ENCODE peak calls at places on chromosomes 1 and 21, in five cellular contexts. One of them, this sample, is unnamed.

GRCh38 chr21:44518684-44519083 is 21.3 kb downstream of the KRTAP10-1 start:
- DNase-seq in nephron progenitor cell: no peak
- DNase-seq in MM.1S: no peak
- DNase-seq in GDM1: no peak
- DNase-seq in Peyer's patch: no peak
- DNase-seq in this sample: no peak

GRCh38 chr1:194857413-194857812 is 1671.0 kb upstream of the B3GALT2 start:
- DNase-seq in GDM1: no peak
- DNase-seq in Peyer's patch: no peak
- DNase-seq in MM.1S: no peak
- DNase-seq in nephron progenitor cell: no peak
- DNase-seq in this sample: no peak

GRCh38 chr1:211326528-211327340 is at the start of gene TRAF5:
- DNase-seq in MM.1S: peak
- DNase-seq in nephron progenitor cell: peak
- DNase-seq in Peyer's patch: peak
- DNase-seq in GDM1: peak
- DNase-seq in this sample: no peak

GRCh38 chr1:197195100-197195499 is 48.6 kb upstream of the ASPM start:
- DNase-seq in Peyer's patch: no peak
- DNase-seq in MM.1S: no peak
- DNase-seq in nephron progenitor cell: no peak
- DNase-seq in GDM1: no peak
- DNase-seq in this sample: no peak

GRCh38 chr1:156691665-156692408 is 13.5 kb downstream of the CRABP2 start:
- DNase-seq in MM.1S: no peak
- DNase-seq in GDM1: no peak
- DNase-seq in nephron progenitor cell: peak
- DNase-seq in Peyer's patch: no peak
- DNase-seq in this sample: peak

GRCh38 chr1:176701151-176701866 is 238.3 kb downstream of the PAPPA2 start:
- DNase-seq in MM.1S: peak
- DNase-seq in nephron progenitor cell: no peak
- DNase-seq in GDM1: no peak
- DNase-seq in Peyer's patch: no peak
- DNase-seq in this sample: no peak

GRCh38 chr1:109942434-109942833 is 31.8 kb downstream of the CSF1 start:
- DNase-seq in MM.1S: no peak
- DNase-seq in GDM1: no peak
- DNase-seq in Peyer's patch: no peak
- DNase-seq in nephron progenitor cell: no peak
- DNase-seq in this sample: no peak

GRCh38 chr1:96482615-96483014 is 239.0 kb upstream of the PTBP2 start:
- DNase-seq in Peyer's patch: no peak
- DNase-seq in nephron progenitor cell: no peak
- DNase-seq in GDM1: no peak
- DNase-seq in MM.1S: no peak
- DNase-seq in this sample: no peak

GRCh38 chr1:51567653-51568052 is 48.6 kb upstream of the EPS15 start:
- DNase-seq in Peyer's patch: no peak
- DNase-seq in nephron progenitor cell: no peak
- DNase-seq in GDM1: no peak
- DNase-seq in MM.1S: no peak
- DNase-seq in this sample: no peak

GRCh38 chr1:200890818-200891773 is 3.6 kb upstream of the INAVA start:
- DNase-seq in nephron progenitor cell: peak
- DNase-seq in Peyer's patch: peak
- DNase-seq in GDM1: no peak
- DNase-seq in MM.1S: peak
- DNase-seq in this sample: peak

GRCh38 chr1:230632273-230632873 is 9.9 kb upstream of the COG2 start:
- DNase-seq in nephron progenitor cell: peak
- DNase-seq in MM.1S: peak
- DNase-seq in GDM1: no peak
- DNase-seq in Peyer's patch: no peak
- DNase-seq in this sample: peak

GRCh38 chr1:226711976-226712778 is 26.9 kb downstream of the ITPKB start:
- DNase-seq in Peyer's patch: peak
- DNase-seq in MM.1S: peak
- DNase-seq in GDM1: peak
- DNase-seq in nephron progenitor cell: no peak
- DNase-seq in this sample: no peak

GRCh38 chr1:21089299-21089698 is 87.4 kb downstream of the EIF4G3 start:
- DNase-seq in MM.1S: no peak
- DNase-seq in Peyer's patch: no peak
- DNase-seq in nephron progenitor cell: no peak
- DNase-seq in GDM1: no peak
- DNase-seq in this sample: no peak

GRCh38 chr1:151133339-151133761 is 13.1 kb downstream of the SEMA6C start:
- DNase-seq in GDM1: no peak
- DNase-seq in Peyer's patch: no peak
- DNase-seq in nephron progenitor cell: no peak
- DNase-seq in MM.1S: no peak
- DNase-seq in this sample: no peak

GRCh38 chr1:91806777-91807700 is 78.9 kb downstream of the TGFBR3 start:
- DNase-seq in GDM1: no peak
- DNase-seq in Peyer's patch: no peak
- DNase-seq in nephron progenitor cell: no peak
- DNase-seq in MM.1S: no peak
- DNase-seq in this sample: no peak

GRCh38 chr1:25793585-25794170 is 6.3 kb upstream of the SELENON start:
- DNase-seq in Peyer's patch: no peak
- DNase-seq in nephron progenitor cell: no peak
- DNase-seq in MM.1S: no peak
- DNase-seq in GDM1: no peak
- DNase-seq in this sample: no peak

GRCh38 chr1:51284487-51284954 is 45.8 kb downstream of the TTC39A start:
- DNase-seq in GDM1: no peak
- DNase-seq in MM.1S: no peak
- DNase-seq in Peyer's patch: no peak
- DNase-seq in nephron progenitor cell: no peak
- DNase-seq in this sample: no peak

GRCh38 chr1:27144920-27145661 is 9.8 kb downstream of the SLC9A1 start:
- DNase-seq in nephron progenitor cell: no peak
- DNase-seq in Peyer's patch: no peak
- DNase-seq in GDM1: no peak
- DNase-seq in MM.1S: no peak
- DNase-seq in this sample: no peak

GRCh38 chr1:231199868-231200267 is 38.0 kb downstream of the TRIM67 start:
- DNase-seq in Peyer's patch: no peak
- DNase-seq in nephron progenitor cell: no peak
- DNase-seq in GDM1: no peak
- DNase-seq in MM.1S: no peak
- DNase-seq in this sample: no peak

GRCh38 chr1:78779831-78780230 is 130.2 kb downstream of the IFI44 start:
- DNase-seq in nephron progenitor cell: no peak
- DNase-seq in GDM1: no peak
- DNase-seq in Peyer's patch: no peak
- DNase-seq in MM.1S: no peak
- DNase-seq in this sample: no peak

GRCh38 chr1:234611799-234612351 is 1.9 kb upstream of the IRF2BP2 start:
- DNase-seq in MM.1S: no peak
- DNase-seq in GDM1: no peak
- DNase-seq in Peyer's patch: peak
- DNase-seq in nephron progenitor cell: no peak
- DNase-seq in this sample: peak

GRCh38 chr1:240092301-240093119 is 827 bp downstream of the FMN2 start:
- DNase-seq in MM.1S: no peak
- DNase-seq in nephron progenitor cell: peak
- DNase-seq in Peyer's patch: no peak
- DNase-seq in GDM1: no peak
- DNase-seq in this sample: no peak

GRCh38 chr1:106615473-106615872 is 441.0 kb upstream of the PRMT6 start:
- DNase-seq in MM.1S: no peak
- DNase-seq in GDM1: no peak
- DNase-seq in Peyer's patch: no peak
- DNase-seq in nephron progenitor cell: no peak
- DNase-seq in this sample: no peak

GRCh38 chr1:45512641-45513054 is 9.0 kb downstream of the PRDX1 start:
- DNase-seq in Peyer's patch: peak
- DNase-seq in MM.1S: peak
- DNase-seq in GDM1: peak
- DNase-seq in nephron progenitor cell: peak
- DNase-seq in this sample: no peak

GRCh38 chr1:34806396-34806795 is 13.6 kb downstream of the GJA4 start:
- DNase-seq in nephron progenitor cell: no peak
- DNase-seq in GDM1: no peak
- DNase-seq in MM.1S: no peak
- DNase-seq in Peyer's patch: no peak
- DNase-seq in this sample: no peak

GRCh38 chr1:167617100-167617949 is 12.7 kb upstream of the RCSD1 start:
- DNase-seq in MM.1S: peak
- DNase-seq in nephron progenitor cell: peak
- DNase-seq in GDM1: peak
- DNase-seq in Peyer's patch: peak
- DNase-seq in this sample: no peak

GRCh38 chr1:33055210-33055991 is 18.7 kb upstream of the AK2 start:
- DNase-seq in nephron progenitor cell: peak
- DNase-seq in GDM1: peak
- DNase-seq in Peyer's patch: peak
- DNase-seq in MM.1S: peak
- DNase-seq in this sample: peak

GRCh38 chr1:193111641-193112090 is 6.5 kb upstream of the GLRX2 start:
- DNase-seq in GDM1: no peak
- DNase-seq in MM.1S: peak
- DNase-seq in Peyer's patch: peak
- DNase-seq in nephron progenitor cell: peak
- DNase-seq in this sample: peak

GRCh38 chr1:50181027-50181663 is 72.4 kb downstream of the ELAVL4 start:
- DNase-seq in GDM1: no peak
- DNase-seq in nephron progenitor cell: no peak
- DNase-seq in Peyer's patch: no peak
- DNase-seq in MM.1S: no peak
- DNase-seq in this sample: no peak

GRCh38 chr1:8879348-8880067 is 1.0 kb upstream of the ENO1 start:
- DNase-seq in MM.1S: no peak
- DNase-seq in GDM1: no peak
- DNase-seq in Peyer's patch: no peak
- DNase-seq in nephron progenitor cell: no peak
- DNase-seq in this sample: no peak

GRCh38 chr1:81179239-81179638 is 621.5 kb upstream of the ADGRL2 start:
- DNase-seq in MM.1S: no peak
- DNase-seq in GDM1: no peak
- DNase-seq in Peyer's patch: peak
- DNase-seq in nephron progenitor cell: no peak
- DNase-seq in this sample: no peak

GRCh38 chr1:33295450-33296081 is 25.3 kb downstream of the A3GALT2 start:
- DNase-seq in Peyer's patch: peak
- DNase-seq in MM.1S: peak
- DNase-seq in nephron progenitor cell: peak
- DNase-seq in GDM1: peak
- DNase-seq in this sample: peak

GRCh38 chr1:153538315-153538821 is 2.4 kb downstream of the S100A5 start:
- DNase-seq in GDM1: no peak
- DNase-seq in nephron progenitor cell: no peak
- DNase-seq in MM.1S: peak
- DNase-seq in Peyer's patch: peak
- DNase-seq in this sample: no peak